ENCODE peak calls at places on chromosomes 1 and 21, in four cellular contexts. Q is GM12878, A is K562, R is HepG2. V is an unnamed sample.

GRCh38 chr21:42317341-42317741 is 2.1 kb upstream of the TFF3 start:
- DNase-seq in Q (no peak), A (no peak), R (no peak), V (no peak)

GRCh38 chr1:157154291-157154690 is 16.1 kb upstream of the ETV3 start:
- DNase-seq in Q (no peak), A (no peak), R (no peak), V (no peak)

GRCh38 chr21:15408089-15408488 is 321.7 kb upstream of the USP25 start:
- DNase-seq in Q (no peak), A (no peak), R (no peak), V (no peak)

GRCh38 chr1:19450811-19451564 is 34.4 kb downstream of the CAPZB start:
- DNase-seq in Q (no peak), A (no peak), R (no peak), V (no peak)

GRCh38 chr1:115041654-115042053 is 12.0 kb downstream of the TSHB start:
- DNase-seq in Q (no peak), A (no peak), R (peak), V (peak)

GRCh38 chr1:8285965-8286364 is 31.9 kb upstream of the SLC45A1 start:
- DNase-seq in Q (no peak), A (no peak), R (no peak), V (no peak)

GRCh38 chr1:156198831-156199349 is 5.0 kb downstream of the SLC25A44 start:
- DNase-seq in Q (peak), A (peak), R (no peak), V (no peak)

GRCh38 chr1:55188909-55189308 is 26.3 kb downstream of the USP24 start:
- DNase-seq in Q (no peak), A (no peak), R (no peak), V (no peak)

GRCh38 chr1:201457508-201457960 is 11.5 kb downstream of the PHLDA3 start:
- DNase-seq in Q (no peak), A (no peak), R (no peak), V (no peak)

GRCh38 chr1:193417945-193418744 is 231.7 kb upstream of the B3GALT2 start:
- DNase-seq in Q (no peak), A (no peak), R (no peak), V (no peak)

GRCh38 chr1:10071640-10072039 is 38.9 kb downstream of the UBE4B start:
- DNase-seq in Q (no peak), A (no peak), R (no peak), V (no peak)

GRCh38 chr1:177913762-177914540 is 55.9 kb downstream of the SEC16B start:
- DNase-seq in Q (no peak), A (no peak), R (peak), V (peak)

GRCh38 chr1:172533511-172534116 is 664 bp downstream of the SUCO start:
- DNase-seq in Q (no peak), A (peak), R (peak), V (peak)

DNA sequence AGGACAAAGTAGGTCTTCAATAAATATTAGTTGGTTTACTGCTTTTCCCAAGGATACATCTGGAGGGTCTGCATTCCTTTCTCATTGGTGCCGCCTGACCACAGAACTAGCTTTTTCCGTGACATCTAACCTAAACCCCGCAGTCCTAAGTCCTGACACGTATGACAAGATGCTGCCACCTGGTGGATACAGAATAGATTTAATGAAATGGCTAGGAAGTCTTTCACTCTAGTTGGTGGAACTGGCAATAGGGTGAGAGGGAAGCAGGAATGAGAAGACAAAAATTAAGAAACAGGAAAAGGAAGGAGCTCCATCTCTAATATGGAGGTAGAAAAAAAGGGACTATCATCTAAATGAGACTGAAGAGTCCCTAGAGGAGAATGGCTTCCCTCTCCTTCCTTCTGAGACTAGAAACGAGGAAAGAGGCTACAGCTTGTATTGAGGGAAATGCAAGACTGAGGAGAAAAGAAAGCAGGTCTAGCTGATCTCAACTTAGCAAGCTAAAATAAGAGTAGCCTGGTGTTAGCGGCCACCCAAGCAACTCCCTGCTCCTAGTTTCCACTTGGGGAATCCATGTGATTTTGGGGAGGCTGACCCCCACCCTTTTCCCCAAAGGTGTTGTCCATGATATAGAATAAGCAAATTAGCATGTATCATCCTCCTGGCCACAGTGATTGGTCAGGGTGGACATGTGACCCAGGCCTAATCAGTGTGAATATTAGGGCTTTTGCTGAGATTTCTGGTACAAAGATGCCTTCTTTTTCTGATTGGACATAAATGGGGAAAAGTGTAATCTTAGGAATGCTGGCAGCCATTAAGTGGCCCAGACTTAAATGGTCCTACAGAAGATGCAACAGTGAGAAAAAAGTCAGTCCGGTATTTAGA is 5.9 kb downstream of the RFX5 start:
- DNase-seq in Q (no peak), A (peak), R (peak), V (peak)
- H3K27ac ChIP-seq in Q (no peak), A (peak), R (no peak), V (peak)

GRCh38 chr1:218775476-218776170 is 398.1 kb upstream of the LYPLAL1 start:
- DNase-seq in Q (no peak), A (no peak), R (no peak), V (no peak)
- TF ChIP-seq CREB1 in Q (no peak), A (no peak), R (no peak), V (no peak)

GRCh38 chr1:175402336-175402735 is 209.8 kb upstream of the KIAA0040 start:
- DNase-seq in Q (no peak), A (no peak), R (no peak), V (no peak)

GRCh38 chr1:175397103-175397502 is 204.5 kb upstream of the KIAA0040 start:
- DNase-seq in Q (no peak), A (no peak), R (no peak), V (no peak)

GRCh38 chr1:175400811-175401210 is 208.2 kb upstream of the KIAA0040 start:
- DNase-seq in Q (no peak), A (no peak), R (no peak), V (no peak)
- H3K27ac ChIP-seq in Q (no peak), A (no peak), R (no peak), V (no peak)

DNA sequence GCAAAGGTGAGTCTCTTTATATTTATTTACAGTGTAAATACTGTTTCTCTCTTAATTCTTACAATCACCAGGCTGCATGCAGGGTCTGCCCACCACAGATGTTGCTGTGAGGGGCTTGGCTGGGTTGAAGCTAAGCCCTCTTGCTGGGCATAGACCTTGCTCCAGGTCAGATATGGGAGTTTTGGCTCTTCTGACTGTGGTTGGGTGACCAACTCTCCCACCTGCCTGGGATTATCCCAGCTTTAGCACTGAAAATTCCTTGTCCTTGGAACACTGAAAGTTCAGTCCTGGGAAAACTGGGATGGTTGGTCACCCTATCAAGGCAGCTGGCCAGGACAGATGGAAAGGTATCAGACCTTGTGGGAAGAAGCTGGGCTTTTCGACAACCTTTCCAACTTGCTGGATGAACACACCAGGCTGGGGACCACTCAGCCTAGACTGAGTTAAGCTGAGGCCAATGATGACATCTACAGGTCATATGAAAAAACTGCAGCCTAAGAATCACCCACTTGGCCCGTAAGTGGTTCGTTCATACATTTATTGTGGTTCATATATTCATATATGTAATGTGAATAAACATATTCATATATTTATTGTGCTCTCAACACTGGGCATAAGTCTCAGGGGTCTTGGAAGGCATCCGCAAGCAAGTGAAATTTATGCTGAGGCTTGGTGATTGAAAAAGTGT is 26.6 kb upstream of the HPDL start:
- DNase-seq in Q (no peak), A (peak), R (peak), V (peak)
- TF ChIP-seq CREB1 in Q (no peak), A (no peak), R (no peak), V (no peak)

GRCh38 chr1:42379794-42380616 is 587 bp upstream of the RIMKLA start:
- DNase-seq in Q (no peak), A (peak), R (peak), V (peak)
- H3K27ac ChIP-seq in Q (no peak), A (no peak), R (no peak), V (no peak)

GRCh38 chr1:196002906-196003305 is 605.3 kb downstream of the KCNT2 start:
- DNase-seq in Q (no peak), A (no peak), R (no peak), V (no peak)
- TF ChIP-seq CREB1 in Q (no peak), A (no peak), R (no peak), V (no peak)

GRCh38 chr1:21590116-21590905 is 78.8 kb downstream of the RAP1GAP start:
- DNase-seq in Q (no peak), A (no peak), R (no peak), V (no peak)
- H3K27ac ChIP-seq in Q (no peak), A (no peak), R (no peak), V (no peak)

GRCh38 chr1:75969550-75969949 is 37.3 kb upstream of the ASB17 start:
- DNase-seq in Q (no peak), A (no peak), R (no peak), V (no peak)
- TF ChIP-seq CREB1 in Q (no peak), A (no peak), R (no peak), V (no peak)

GRCh38 chr1:39696448-39696847 is 5.2 kb upstream of the HPCAL4 start:
- DNase-seq in Q (no peak), A (no peak), R (no peak), V (no peak)

GRCh38 chr1:39691383-39692151 is at the start of gene HPCAL4:
- DNase-seq in Q (no peak), A (peak), R (peak), V (peak)

GRCh38 chr1:39692152-39693064 is 1.2 kb upstream of the HPCAL4 start:
- DNase-seq in Q (no peak), A (no peak), R (no peak), V (peak)

GRCh38 chr1:39694026-39694425 is 2.8 kb upstream of the HPCAL4 start:
- DNase-seq in Q (no peak), A (no peak), R (no peak), V (no peak)

GRCh38 chr1:39695011-39695410 is 3.8 kb upstream of the HPCAL4 start:
- DNase-seq in Q (no peak), A (no peak), R (no peak), V (peak)
- H3K27ac ChIP-seq in Q (no peak), A (no peak), R (no peak), V (no peak)

GRCh38 chr21:35508389-35508888 is 459.3 kb upstream of the RUNX1 start:
- DNase-seq in Q (no peak), A (peak), R (peak), V (peak)
- TF ChIP-seq CREB1 in Q (no peak), A (no peak), R (no peak), V (no peak)

V was measured in GM23338.